ENCODE peak calls at places on chromosomes 13 and 19, in four cellular contexts. X is AG10803, T is neural crest cell, H is AG04449. A is an unnamed sample.

GRCh38 chr13:111469450-111469849 is 149.0 kb downstream of the TEX29 start:
- DNase-seq in H (no peak), T (no peak), X (no peak), A (no peak)

GRCh38 chr13:98775844-98776598 is 23.5 kb upstream of the SLC15A1 start:
- DNase-seq in X (peak; percentile 48), T (no peak), H (no peak), A (no peak)

GRCh38 chr13:44309771-44310767 is 63.6 kb upstream of the SERP2 start:
- DNase-seq in H (no peak), T (no peak), X (no peak), A (no peak)

GRCh38 chr19:13503570-13504235 is 2.6 kb downstream of the CACNA1A start:
- DNase-seq in H (no peak), T (no peak), X (no peak), A (no peak)

GRCh38 chr13:85853161-85853894 is 54.1 kb upstream of the SLITRK6 start:
- DNase-seq in T (no peak), H (no peak), X (no peak), A (peak; percentile 8)

GRCh38 chr13:50707533-50708096 is 135.9 kb downstream of the DLEU7 start:
- DNase-seq in T (no peak), H (no peak), X (no peak), A (no peak)

GRCh38 chr19:40797963-40798222 is 1.1 kb upstream of the EGLN2 start:
- DNase-seq in H (no peak), X (no peak), T (no peak), A (no peak)

GRCh38 chr19:16068696-16069259 is 7.5 kb upstream of the TPM4 start:
- DNase-seq in T (no peak), X (no peak), H (no peak), A (no peak)

GRCh38 chr13:109331898-109332297 is 454.5 kb downstream of the IRS2 start:
- DNase-seq in T (no peak), H (peak; percentile 77), X (peak; percentile 82), A (no peak)

GRCh38 chr13:51957377-51958216 is 53.7 kb downstream of the ATP7B start:
- DNase-seq in T (no peak), X (no peak), H (no peak), A (no peak)

GRCh38 chr13:112670864-112671263 is 19.0 kb upstream of the ATP11A start:
- DNase-seq in H (no peak), X (no peak), T (no peak), A (no peak)

GRCh38 chr19:8210660-8211101 is 1.5 kb downstream of the CERS4 start:
- DNase-seq in T (no peak), X (no peak), H (no peak), A (no peak)

GRCh38 chr19:46818812-46819211 is 30.4 kb upstream of the SLC1A5 start:
- DNase-seq in T (no peak), X (peak; percentile 26), H (no peak), A (no peak)

GRCh38 chr13:91133941-91134772 is 213.3 kb upstream of the MIR17HG start:
- DNase-seq in T (peak; percentile 53), X (peak; percentile 44), H (no peak), A (no peak)

GRCh38 chr13:79973533-79973963 is 367.4 kb downstream of the SPRY2 start:
- DNase-seq in X (no peak), T (no peak), H (no peak), A (no peak)

GRCh38 chr19:674282-675151 is 1.7 kb upstream of the FSTL3 start:
- DNase-seq in H (no peak), X (no peak), T (no peak), A (no peak)

GRCh38 chr13:27942972-27943371 is 23.2 kb downstream of the PDX1 start:
- DNase-seq in T (no peak), H (no peak), X (no peak), A (no peak)

GRCh38 chr19:44003461-44004134 is 841 bp downstream of the ZNF230 start:
- DNase-seq in T (no peak), X (no peak), H (no peak), A (peak; percentile 32)

GRCh38 chr13:92896842-92897241 is 329.8 kb upstream of the GPC6 start:
- DNase-seq in X (peak; percentile 1), H (no peak), T (no peak), A (no peak)

GRCh38 chr19:4660181-4660791 is 9.9 kb downstream of the MYDGF start:
- DNase-seq in H (no peak), T (no peak), X (no peak), A (no peak)

GRCh38 chr13:112657850-112658445 is 31.9 kb upstream of the ATP11A start:
- DNase-seq in H (peak; percentile 29), T (no peak), X (peak; percentile 61), A (no peak)

GRCh38 chr13:105464249-105464648 is 1071.2 kb downstream of the EFNB2 start:
- DNase-seq in T (no peak), X (no peak), H (no peak), A (no peak)

GRCh38 chr13:66558511-66558910 is 671.6 kb downstream of the PCDH9 start:
- DNase-seq in H (peak; percentile 9), X (no peak), T (no peak), A (no peak)

GRCh38 chr19:54558339-54558738 is 15.3 kb upstream of the LILRA2 start:
- DNase-seq in H (no peak), X (no peak), T (no peak), A (no peak)

GRCh38 chr13:110575322-110576069 is 14.0 kb upstream of the RAB20 start:
- DNase-seq in H (no peak), T (no peak), X (peak; percentile 36), A (no peak)

GRCh38 chr19:55257461-55258411 is 1.1 kb downstream of the PPP6R1 start:
- DNase-seq in T (no peak), H (no peak), X (peak; percentile 12), A (peak; percentile 33)

GRCh38 chr13:109981000-109981399 is 194.6 kb upstream of the IRS2 start:
- DNase-seq in X (no peak), H (no peak), T (no peak), A (no peak)

GRCh38 chr19:13053761-13054604 is 48.7 kb downstream of the LYL1 start:
- DNase-seq in H (peak; percentile 64), X (peak; percentile 98), T (peak; percentile 62), A (no peak)

GRCh38 chr19:29393915-29394460 is 131.8 kb upstream of the VSTM2B start:
- DNase-seq in H (no peak), T (no peak), X (no peak), A (no peak)

GRCh38 chr13:90416519-90416918 is 931.0 kb upstream of the MIR17HG start:
- DNase-seq in X (peak; percentile 80), H (peak; percentile 51), T (no peak), A (no peak)

GRCh38 chr13:79423801-79424642 is 18.0 kb upstream of the RBM26 start:
- DNase-seq in H (no peak), T (no peak), X (peak; percentile 66), A (no peak)

GRCh38 chr13:26679411-26679810 is 81.2 kb downstream of the GPR12 start:
- DNase-seq in H (peak; percentile 36), X (peak; percentile 49), T (no peak), A (no peak)

GRCh38 chr13:99027260-99027659 is 49.4 kb upstream of the DOCK9 start:
- DNase-seq in H (no peak), T (no peak), X (no peak), A (no peak)

GRCh38 chr19:11332822-11333221 is 6.6 kb downstream of the RAB3D start:
- DNase-seq in H (no peak), X (no peak), T (no peak), A (no peak)

GRCh38 chr13:30877335-30877734 is 28.7 kb upstream of the MEDAG start:
- DNase-seq in H (peak; percentile 65), T (no peak), X (peak; percentile 78), A (no peak)

GRCh38 chr19:755063-755462 is 4.2 kb downstream of the MISP start:
- DNase-seq in H (no peak), X (no peak), T (no peak), A (no peak)

GRCh38 chr19:38264486-38265212 is at the start of gene SPINT2:
- DNase-seq in T (peak; percentile 47), X (no peak), H (no peak), A (no peak)

GRCh38 chr13:52707375-52707774 is 32.2 kb downstream of the CNMD start:
- DNase-seq in H (no peak), X (no peak), T (no peak), A (no peak)

GRCh38 chr19:41563847-41564514 is 12.0 kb upstream of the CEACAM21 start:
- DNase-seq in X (no peak), T (no peak), H (no peak), A (no peak)

GRCh38 chr13:42883142-42883541 is 101.8 kb downstream of the FAM216B start:
- DNase-seq in H (no peak), T (no peak), X (no peak), A (no peak)

GRCh38 chr13:42885325-42885724 is 103.9 kb downstream of the FAM216B start:
- DNase-seq in H (no peak), T (no peak), X (no peak), A (no peak)

GRCh38 chr13:42878721-42879120 is 97.3 kb downstream of the FAM216B start:
- DNase-seq in T (no peak), H (no peak), X (peak; percentile 41), A (no peak)

GRCh38 chr13:42880241-42880640 is 98.9 kb downstream of the FAM216B start:
- DNase-seq in H (no peak), X (peak; percentile 31), T (no peak), A (no peak)

DNA sequence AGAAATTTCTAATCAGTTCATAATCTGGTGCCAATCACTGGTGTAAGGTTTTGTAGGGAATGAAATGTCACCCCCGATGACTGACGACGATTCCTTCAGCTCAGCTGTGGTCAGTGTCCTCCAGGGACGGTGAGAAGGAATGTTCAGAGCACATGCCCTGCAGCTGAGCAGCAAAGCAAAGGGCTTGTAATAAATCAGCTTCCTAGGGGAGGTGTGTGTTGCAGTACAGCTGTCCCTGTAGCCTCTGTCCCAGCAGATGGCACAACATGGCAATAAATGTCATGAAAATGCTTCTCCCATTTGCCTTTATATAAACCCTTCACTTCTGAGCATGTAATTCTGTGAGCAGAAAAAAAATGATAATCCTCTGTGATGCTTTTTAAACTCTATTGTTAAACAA is 102.4 kb downstream of the FAM216B start:
- DNase-seq in X (peak; percentile 84), H (no peak), T (no peak), A (no peak)
- TF ChIP-seq CTCF in X (peak; percentile 50), H (no peak), T (no peak), A (no peak)

DNA sequence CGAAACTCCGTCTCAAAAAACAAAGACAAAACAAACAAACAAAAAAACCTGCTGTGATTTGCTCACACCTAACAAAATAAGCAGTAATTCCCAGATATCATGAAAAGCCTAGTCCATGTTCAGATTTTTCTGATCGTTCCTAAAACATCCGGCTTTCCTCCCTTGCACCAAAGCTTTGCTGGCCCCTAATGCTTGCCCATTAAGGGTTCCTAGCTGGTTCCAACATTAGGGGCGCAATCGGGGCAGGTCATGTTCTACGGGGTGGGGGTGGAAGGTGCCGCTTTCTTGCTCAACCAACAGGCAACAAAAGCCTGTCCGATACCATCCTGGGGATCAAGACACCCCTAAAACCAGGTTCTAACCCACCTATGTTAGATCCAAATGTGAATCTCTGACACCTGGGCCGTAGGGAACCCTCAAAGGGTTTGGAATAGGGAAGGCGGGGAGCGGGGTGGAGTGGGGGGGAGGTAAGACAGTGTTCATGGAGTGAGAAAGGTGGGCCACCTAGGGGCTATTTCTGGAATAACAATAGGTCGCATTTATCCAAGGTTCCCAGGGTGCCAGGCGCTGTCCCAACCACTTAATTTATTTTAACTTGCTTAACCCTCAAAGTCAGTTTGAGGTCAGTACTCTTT is 25.3 kb upstream of the FXYD3 start:
- DNase-seq in T (peak; percentile 60), H (no peak), X (peak; percentile 56), A (no peak)
- TF ChIP-seq CTCF in T (peak; percentile 69), H (peak; percentile 41), X (peak; percentile 65), A (no peak)

GRCh38 chr19:58581227-58582141 is 8.3 kb upstream of the MZF1 start:
- DNase-seq in H (no peak), X (peak; percentile 92), T (peak; percentile 92), A (peak; percentile 73)
- TF ChIP-seq CTCF in H (peak; percentile 100), X (peak; percentile 99), T (peak; percentile 83), A (no peak)

GRCh38 chr13:33817843-33818661 is at the start of gene RFC3:
- DNase-seq in T (peak; percentile 90), X (peak; percentile 93), H (peak; percentile 59), A (peak; percentile 84)
- TF ChIP-seq CTCF in T (no peak), X (no peak), H (no peak), A (no peak)

A was measured in activated B cell treated with CpG ODN at 0.5 μM for 24 hours.